ENCODE peak calls at places on chromosomes 1 and 21, in four cellular contexts. C is adipocyte, W is right cardiac atrium, R is endothelial cell of umbilical vein. L is an unnamed sample.

GRCh38 chr1:63642901-63643300 is 49.7 kb downstream of the PGM1 start:
- DNase-seq in W (no peak), C (no peak), R (no peak), L (no peak)

GRCh38 chr1:91790296-91790851 is 95.6 kb downstream of the TGFBR3 start:
- DNase-seq in C (no peak), R (no peak), W (no peak), L (no peak)

GRCh38 chr1:37808369-37809319 is 636 bp upstream of the YRDC start:
- DNase-seq in C (peak), W (peak), R (peak), L (peak)

GRCh38 chr21:29419422-29419821 is 120.7 kb downstream of the BACH1 start:
- DNase-seq in C (no peak), W (no peak), R (no peak), L (no peak)

GRCh38 chr1:75131593-75132420 is 2.4 kb upstream of the LHX8 start:
- DNase-seq in W (no peak), C (peak), R (no peak), L (no peak)

GRCh38 chr1:57468661-57469523 is 45.0 kb upstream of the DAB1 start:
- DNase-seq in W (no peak), R (no peak), C (peak), L (peak)

GRCh38 chr1:23282967-23283366 is 61.1 kb downstream of the HNRNPR start:
- DNase-seq in R (peak), W (no peak), C (peak), L (peak)

GRCh38 chr21:37204580-37204979 is 62.6 kb downstream of the VPS26C start:
- DNase-seq in C (no peak), W (no peak), R (no peak), L (no peak)

GRCh38 chr1:58143972-58144752 is 402.4 kb downstream of the OMA1 start:
- DNase-seq in C (no peak), W (no peak), R (no peak), L (no peak)

GRCh38 chr1:145823565-145824498 is at the start of the genes POLR3C and RNF115:
- DNase-seq in R (peak), W (peak), C (peak), L (peak)

GRCh38 chr1:40477680-40478057 is 579 bp downstream of the ZFP69 start:
- DNase-seq in W (no peak), R (peak), C (peak), L (peak)

GRCh38 chr1:67897270-67897949 is 64.1 kb upstream of the GNG12 start:
- DNase-seq in W (no peak), C (peak), R (peak), L (peak)

GRCh38 chr1:37722181-37723071 is 30.1 kb downstream of the CDCA8 start:
- DNase-seq in C (no peak), R (no peak), W (no peak), L (no peak)

GRCh38 chr1:58702766-58703165 is 2.9 kb upstream of the MYSM1 start:
- DNase-seq in R (no peak), W (no peak), C (no peak), L (no peak)

GRCh38 chr1:219188331-219188803 is 14.7 kb downstream of the LYPLAL1 start:
- DNase-seq in R (peak), W (no peak), C (no peak), L (no peak)

GRCh38 chr1:59029366-59029765 is 245.5 kb upstream of the JUN start:
- DNase-seq in C (no peak), R (peak), W (no peak), L (no peak)

GRCh38 chr1:158203693-158204457 is 23.2 kb downstream of the CD1D start:
- DNase-seq in R (peak), C (peak), W (no peak), L (peak)

GRCh38 chr1:42221952-42222606 is 57.5 kb upstream of the GUCA2A start:
- DNase-seq in C (peak), W (no peak), R (peak), L (peak)

GRCh38 chr1:2864203-2864905 is 62.9 kb upstream of the TTC34 start:
- DNase-seq in W (peak), C (no peak), R (no peak), L (no peak)

GRCh38 chr1:2865571-2866414 is 64.3 kb upstream of the TTC34 start:
- DNase-seq in W (no peak), C (no peak), R (no peak), L (no peak)

GRCh38 chr1:2863149-2863963 is 61.9 kb upstream of the TTC34 start:
- DNase-seq in C (no peak), R (no peak), W (peak), L (no peak)

GRCh38 chr1:2866415-2867086 is 65.1 kb upstream of the TTC34 start:
- DNase-seq in C (no peak), R (no peak), W (peak), L (no peak)

DNA sequence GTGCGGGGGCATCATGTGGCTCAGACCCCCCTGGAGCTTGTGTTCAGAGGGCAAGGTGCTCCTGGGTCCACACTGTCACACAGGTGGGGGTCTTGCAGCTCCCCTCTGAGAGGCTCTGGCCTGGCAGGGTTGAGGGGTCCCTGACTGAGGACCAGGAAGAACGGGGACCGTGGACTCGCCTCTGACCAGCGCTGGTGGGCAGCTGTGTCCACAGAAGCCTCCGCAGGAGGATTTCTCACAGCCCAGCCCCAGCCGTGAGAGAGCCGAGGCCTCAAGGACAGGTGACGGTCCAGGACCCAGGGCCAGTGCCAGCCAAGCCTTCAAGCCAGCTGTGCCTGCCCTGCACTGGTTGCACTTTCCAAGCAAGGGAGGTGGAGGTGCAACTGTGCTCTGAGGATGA is 63.5 kb upstream of the TTC34 start:
- DNase-seq in C (no peak), R (no peak), W (no peak), L (no peak)
- H3K4me3 ChIP-seq in C (no peak), R (no peak), W (no peak), L (no peak)

GRCh38 chr1:206661161-206661820 is 23.4 kb upstream of the MAPKAPK2 start:
- DNase-seq in R (no peak), C (no peak), W (no peak), L (no peak)

GRCh38 chr1:206660136-206660535 is 24.6 kb upstream of the MAPKAPK2 start:
- DNase-seq in W (no peak), R (no peak), C (no peak), L (no peak)

GRCh38 chr1:206656936-206657335 is 21.6 kb downstream of the DYRK3 start:
- DNase-seq in C (no peak), R (no peak), W (no peak), L (no peak)

GRCh38 chr1:206658981-206659273 is 23.6 kb downstream of the DYRK3 start:
- DNase-seq in R (no peak), C (no peak), W (no peak), L (no peak)

GRCh38 chr1:206658264-206658980 is 23.1 kb downstream of the DYRK3 start:
- DNase-seq in R (peak), C (peak), W (no peak), L (peak)
- H3K4me3 ChIP-seq in R (no peak), C (no peak), W (no peak), L (no peak)

GRCh38 chr1:43980255-43981134 is 1.5 kb downstream of the B4GALT2 start:
- DNase-seq in R (no peak), W (no peak), C (peak), L (no peak)

GRCh38 chr1:43981636-43982035 is 2.6 kb downstream of the B4GALT2 start:
- DNase-seq in W (no peak), C (no peak), R (no peak), L (no peak)

GRCh38 chr1:43979528-43980254 is 681 bp downstream of the B4GALT2 start:
- DNase-seq in R (peak), C (peak), W (peak), L (peak)

GRCh38 chr1:43982241-43982640 is 3.2 kb downstream of the B4GALT2 start:
- DNase-seq in C (no peak), W (no peak), R (no peak), L (no peak)

GRCh38 chr1:43981135-43981491 is 2.1 kb downstream of the B4GALT2 start:
- DNase-seq in C (no peak), R (no peak), W (no peak), L (no peak)
- H3K4me3 ChIP-seq in C (no peak), R (no peak), W (no peak), L (no peak)

DNA sequence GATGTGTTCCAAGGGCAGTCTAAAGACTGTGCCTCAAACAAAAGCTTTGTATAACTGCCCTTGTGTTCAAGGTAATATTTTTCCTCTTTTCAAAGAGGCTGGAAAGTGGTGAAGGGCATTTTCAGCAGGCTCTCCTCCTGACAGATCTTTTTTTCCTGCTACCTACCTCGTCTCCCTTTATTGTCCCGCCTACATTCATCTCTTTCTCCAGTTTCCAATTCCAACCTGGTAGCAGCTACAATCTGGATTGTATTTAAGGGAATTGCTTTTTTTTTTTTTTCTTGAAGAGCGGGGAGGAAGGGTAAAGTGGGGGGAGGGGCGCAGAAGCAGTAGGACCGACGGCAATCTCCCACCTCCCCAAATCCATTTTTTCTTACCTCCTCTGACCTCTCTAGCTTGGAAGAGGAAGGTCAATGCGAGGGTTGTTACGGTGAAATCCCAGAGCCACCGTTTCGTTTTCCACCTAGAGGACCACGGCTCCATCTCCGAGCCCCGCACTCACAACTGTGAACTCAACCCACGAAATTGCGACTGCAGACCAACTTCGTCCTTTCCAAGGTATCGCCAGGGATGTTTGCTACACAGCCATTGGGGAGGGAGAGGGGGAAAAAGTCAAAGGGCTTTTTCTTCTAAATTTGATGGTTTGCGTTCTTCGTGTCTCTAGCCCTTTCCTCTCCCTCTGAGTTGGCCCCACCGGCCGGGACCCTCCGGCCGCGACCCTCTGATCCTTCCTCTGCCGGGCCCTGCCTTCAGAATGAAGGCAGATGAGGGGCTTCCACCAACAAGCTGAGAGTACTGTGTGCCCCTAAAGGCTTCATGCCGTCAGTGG is at the start of gene COL11A1:
- DNase-seq in W (no peak), R (no peak), C (peak), L (peak)
- H3K4me3 ChIP-seq in W (peak), R (no peak), C (peak), L (peak)

GRCh38 chr21:33112670-33113596 is 43.0 kb downstream of the OLIG1 start:
- DNase-seq in W (no peak), R (no peak), C (no peak), L (no peak)

GRCh38 chr21:33111577-33111976 is 41.6 kb downstream of the OLIG1 start:
- DNase-seq in C (no peak), R (no peak), W (no peak), L (no peak)

GRCh38 chr21:33110340-33110715 is 40.4 kb downstream of the OLIG1 start:
- DNase-seq in W (no peak), R (no peak), C (no peak), L (no peak)

GRCh38 chr21:33112151-33112550 is 42.2 kb downstream of the OLIG1 start:
- DNase-seq in R (no peak), W (no peak), C (no peak), L (no peak)

DNA sequence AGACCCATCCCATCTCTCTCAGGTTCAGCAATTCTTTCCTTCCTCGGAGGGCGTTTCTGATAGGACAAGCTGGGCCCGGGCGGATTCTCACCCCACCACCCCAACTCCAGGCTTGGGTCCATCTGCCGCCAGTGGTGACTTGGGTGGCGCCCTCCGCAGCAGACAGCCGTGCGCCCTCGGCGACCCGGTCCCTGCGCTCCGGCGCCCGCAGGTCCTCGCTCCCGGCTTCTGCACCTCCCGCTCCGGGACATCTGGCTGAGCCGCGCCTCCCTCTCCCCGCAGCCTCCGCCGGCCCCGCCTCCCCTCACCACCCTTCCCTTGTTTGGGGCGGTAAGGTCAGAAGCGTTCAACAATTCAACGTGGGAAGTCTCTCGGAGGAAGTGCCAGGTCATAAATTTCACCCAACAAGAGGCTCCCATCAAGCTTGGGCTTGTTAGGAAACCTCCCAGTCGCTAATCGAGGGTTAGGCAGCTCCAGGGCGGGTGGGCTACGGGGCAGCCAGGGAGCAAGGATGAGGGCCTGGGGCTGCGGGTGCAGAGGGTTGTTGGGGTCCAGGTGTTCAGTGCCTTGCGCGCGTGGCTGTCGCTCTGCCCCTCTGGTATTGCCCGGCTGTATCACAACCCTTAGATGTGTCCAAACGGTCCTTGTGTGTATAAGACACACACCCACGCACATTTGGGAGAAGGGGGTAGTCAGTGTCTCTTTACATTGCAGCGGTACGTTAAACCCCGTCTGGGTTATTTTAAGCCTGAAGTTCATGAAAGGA is 39.8 kb downstream of the OLIG1 start:
- DNase-seq in W (no peak), R (no peak), C (no peak), L (no peak)
- H3K4me3 ChIP-seq in W (no peak), R (no peak), C (no peak), L (no peak)

GRCh38 chr1:201650608-201650933 is 111.6 kb downstream of the NAV1 start:
- DNase-seq in R (no peak), W (no peak), C (no peak), L (no peak)

GRCh38 chr1:201648066-201648910 is 109.4 kb downstream of the NAV1 start:
- DNase-seq in R (peak), W (peak), C (peak), L (peak)

GRCh38 chr1:201649776-201650607 is 111.1 kb downstream of the NAV1 start:
- DNase-seq in R (peak), W (peak), C (peak), L (peak)

GRCh38 chr1:201647722-201648065 is 108.8 kb downstream of the NAV1 start:
- DNase-seq in C (no peak), W (no peak), R (no peak), L (no peak)

GRCh38 chr1:201648911-201649775 is 110.2 kb downstream of the NAV1 start:
- DNase-seq in W (peak), C (peak), R (peak), L (peak)
- H3K4me3 ChIP-seq in W (peak), C (peak), R (peak), L (peak)

GRCh38 chr1:64960731-64961130 is 5.6 kb downstream of the JAK1 start:
- DNase-seq in C (no peak), R (no peak), W (no peak), L (no peak)

GRCh38 chr1:64965239-64966157 is 851 bp downstream of the JAK1 start:
- DNase-seq in R (peak), C (peak), W (peak), L (peak)

GRCh38 chr1:64961923-64962322 is 4.4 kb downstream of the JAK1 start:
- DNase-seq in W (no peak), C (no peak), R (no peak), L (no peak)

GRCh38 chr1:64962447-64962846 is 3.9 kb downstream of the JAK1 start:
- DNase-seq in C (no peak), R (no peak), W (no peak), L (no peak)

GRCh38 chr1:64963466-64963865 is 2.9 kb downstream of the JAK1 start:
- DNase-seq in C (no peak), W (no peak), R (no peak), L (no peak)
- H3K4me3 ChIP-seq in C (peak), W (no peak), R (no peak), L (no peak)

GRCh38 chr1:186683637-186684410 is 3.6 kb upstream of the PTGS2 start:
- DNase-seq in R (no peak), W (no peak), C (no peak), L (no peak)

GRCh38 chr1:186681136-186681535 is 913 bp upstream of the PTGS2 start:
- DNase-seq in R (no peak), W (no peak), C (peak), L (peak)

GRCh38 chr1:186682721-186683120 is 2.5 kb upstream of the PTGS2 start:
- DNase-seq in C (peak), R (peak), W (no peak), L (peak)

GRCh38 chr1:186680031-186681012 is at the start of gene PTGS2:
- DNase-seq in C (peak), W (peak), R (peak), L (peak)

DNA sequence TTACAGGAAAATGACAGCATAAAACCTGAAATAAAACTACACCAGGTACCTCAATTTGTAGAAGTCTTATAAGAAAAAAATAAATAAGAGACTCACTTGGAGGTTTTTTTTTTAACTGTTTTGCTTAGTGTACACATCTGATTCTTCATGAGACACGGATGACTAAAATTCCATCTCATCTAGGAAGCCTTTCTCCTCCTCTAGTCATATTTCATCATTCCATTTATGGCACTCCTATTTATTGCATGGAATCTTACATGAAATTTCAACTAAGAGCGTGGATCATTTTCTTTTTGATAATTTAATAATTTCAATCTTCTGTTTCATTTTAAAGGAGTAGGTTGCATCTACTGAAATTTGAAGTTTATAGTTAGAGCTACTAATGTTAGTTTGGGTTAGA is 1.6 kb upstream of the PTGS2 start:
- DNase-seq in R (peak), W (no peak), C (peak), L (no peak)
- H3K4me3 ChIP-seq in R (peak), W (peak), C (no peak), L (no peak)

L was measured in astrocyte of the spinal cord.